ENCODE peak calls at places on chromosomes 13 and 19, in nine cellular contexts. O, U, E, M, N, Q, K, F and R are unnamed samples.
A peak's percentile ranks its signal among the peaks of the same experiment; 100 is the strongest.

GRCh38 chr19:1905863-1906375 is 720 bp downstream of the ADAT3 start:
- DNase-seq in E (no peak), N (no peak), M (no peak), O (no peak), Q (no peak), K (no peak), U (no peak), F (no peak), R (no peak)

GRCh38 chr13:98997051-98997730 is 19.3 kb upstream of the DOCK9 start:
- DNase-seq in M (no peak), N (no peak), K (no peak), U (no peak), F (no peak), Q (no peak), E (no peak), O (no peak), R (no peak)

GRCh38 chr13:99991013-99991805 is 9.6 kb downstream of the ZIC2 start:
- DNase-seq in E (peak; percentile 46), U (no peak), Q (peak; percentile 60), O (no peak), M (no peak), F (no peak), K (no peak), N (no peak), R (no peak)

GRCh38 chr19:33194527-33194883 is 375 bp downstream of the LRP3 start:
- DNase-seq in N (no peak), U (no peak), M (no peak), K (no peak), E (peak; percentile 38), Q (no peak), O (no peak), F (no peak), R (no peak)

GRCh38 chr19:5624154-5624663 is 1.3 kb downstream of the SAFB start:
- DNase-seq in U (no peak), E (no peak), F (no peak), Q (no peak), M (peak; percentile 23), O (no peak), K (peak; percentile 47), N (no peak), R (peak; percentile 42)

GRCh38 chr13:100146534-100146933 is 57.6 kb downstream of the PCCA start:
- DNase-seq in Q (no peak), O (no peak), M (no peak), U (no peak), K (no peak), F (no peak), E (no peak), N (no peak), R (no peak)

GRCh38 chr13:47215741-47216140 is 318.9 kb upstream of the HTR2A start:
- DNase-seq in F (peak; percentile 8), E (no peak), K (peak; percentile 94), Q (no peak), O (no peak), M (no peak), N (no peak), U (no peak), R (no peak)

GRCh38 chr13:113532156-113532806 is 41.8 kb upstream of the DCUN1D2 start:
- DNase-seq in O (no peak), K (peak; percentile 43), Q (peak; percentile 21), M (no peak), E (peak; percentile 70), N (no peak), F (no peak), U (no peak), R (no peak)

GRCh38 chr13:50025446-50025845 is 10.2 kb downstream of the KCNRG start:
- DNase-seq in N (no peak), O (no peak), K (no peak), E (no peak), M (no peak), Q (no peak), F (no peak), U (no peak), R (no peak)

GRCh38 chr19:30263719-30264440 is 108.3 kb upstream of the ZNF536 start:
- DNase-seq in U (no peak), K (no peak), N (no peak), O (no peak), E (no peak), M (no peak), F (no peak), Q (no peak), R (no peak)

GRCh38 chr13:100280681-100281080 is 191.8 kb downstream of the PCCA start:
- DNase-seq in M (no peak), U (no peak), E (no peak), K (peak; percentile 47), O (no peak), F (no peak), N (no peak), Q (no peak), R (no peak)

GRCh38 chr19:7288131-7288530 is 6.1 kb downstream of the INSR start:
- DNase-seq in K (no peak), U (no peak), O (no peak), E (no peak), N (no peak), Q (no peak), M (no peak), F (no peak), R (no peak)

GRCh38 chr19:737591-738093 is 13.3 kb upstream of the MISP start:
- DNase-seq in M (no peak), U (peak; percentile 78), N (peak; percentile 50), K (peak; percentile 20), O (no peak), E (peak; percentile 87), F (peak; percentile 56), Q (peak; percentile 81), R (no peak)

GRCh38 chr19:676343-677105 is at the start of gene FSTL3:
- DNase-seq in Q (no peak), N (no peak), E (no peak), F (no peak), U (no peak), K (no peak), M (peak; percentile 44), O (no peak), R (no peak)

GRCh38 chr19:52453324-52454094 is at the start of gene ZNF578:
- DNase-seq in E (peak; percentile 74), U (peak; percentile 98), O (peak; percentile 76), F (no peak), Q (no peak), M (peak; percentile 43), K (peak; percentile 86), N (peak; percentile 48), R (peak; percentile 75)

DNA sequence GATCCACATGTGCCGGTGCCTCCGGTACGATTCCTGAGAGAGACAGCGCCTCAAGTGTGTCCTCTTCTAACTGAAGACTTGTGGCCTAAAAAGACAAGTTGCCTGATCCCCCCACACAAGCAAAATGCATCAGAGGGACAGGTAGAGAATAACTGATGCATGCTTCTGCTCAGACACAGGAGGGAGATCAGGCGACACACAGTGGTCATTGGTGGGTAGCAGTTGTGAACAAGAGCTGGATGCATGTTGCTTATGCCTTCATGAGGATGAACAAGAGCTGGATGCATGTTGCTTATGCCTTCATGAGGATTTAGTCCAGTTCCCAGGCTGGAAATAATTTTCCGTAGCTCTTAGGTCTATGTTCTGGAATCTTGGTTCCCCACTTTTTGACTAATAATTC is 505.6 kb downstream of the MYO16 start:
- DNase-seq in N (no peak), F (no peak), E (no peak), M (no peak), K (peak; percentile 13), U (peak; percentile 46), Q (no peak), O (no peak), R (no peak)
- TF ChIP-seq CTCF in N (no peak), F (no peak), E (no peak), M (no peak), K (peak; percentile 26), U (peak; percentile 66), Q (peak; percentile 53), O (no peak), R (no peak)

GRCh38 chr19:17766543-17767131 is 15.4 kb downstream of the FCHO1 start:
- DNase-seq in E (peak; percentile 94), F (peak; percentile 89), U (peak; percentile 94), M (peak; percentile 76), O (no peak), K (peak; percentile 80), N (peak; percentile 26), Q (peak; percentile 93), R (peak; percentile 83)

GRCh38 chr19:17764348-17764747 is 13.1 kb downstream of the FCHO1 start:
- DNase-seq in U (no peak), Q (no peak), F (no peak), K (no peak), M (no peak), N (no peak), E (no peak), O (no peak), R (no peak)

GRCh38 chr19:17762505-17763229 is 11.4 kb downstream of the FCHO1 start:
- DNase-seq in Q (peak; percentile 97), E (peak; percentile 91), M (no peak), F (peak; percentile 16), U (peak; percentile 53), K (peak; percentile 70), N (no peak), O (no peak), R (no peak)

GRCh38 chr19:17767559-17767958 is 16.3 kb downstream of the FCHO1 start:
- DNase-seq in U (no peak), Q (no peak), N (no peak), F (no peak), K (no peak), M (no peak), O (no peak), E (no peak), R (no peak)

GRCh38 chr19:17765069-17765618 is 13.9 kb downstream of the FCHO1 start:
- DNase-seq in K (no peak), O (no peak), U (no peak), N (no peak), Q (no peak), F (peak; percentile 37), M (no peak), E (no peak), R (peak; percentile 63)
- TF ChIP-seq CTCF in K (no peak), O (no peak), U (no peak), N (no peak), Q (no peak), F (no peak), M (no peak), E (no peak), R (no peak)

GRCh38 chr13:106786006-106786579 is 218.2 kb upstream of the ARGLU1 start:
- DNase-seq in M (no peak), N (no peak), O (no peak), Q (no peak), K (no peak), U (no peak), F (no peak), E (no peak), R (no peak)
- TF ChIP-seq CTCF in M (no peak), N (no peak), O (no peak), Q (no peak), K (no peak), U (no peak), F (no peak), E (no peak), R (no peak)

DNA sequence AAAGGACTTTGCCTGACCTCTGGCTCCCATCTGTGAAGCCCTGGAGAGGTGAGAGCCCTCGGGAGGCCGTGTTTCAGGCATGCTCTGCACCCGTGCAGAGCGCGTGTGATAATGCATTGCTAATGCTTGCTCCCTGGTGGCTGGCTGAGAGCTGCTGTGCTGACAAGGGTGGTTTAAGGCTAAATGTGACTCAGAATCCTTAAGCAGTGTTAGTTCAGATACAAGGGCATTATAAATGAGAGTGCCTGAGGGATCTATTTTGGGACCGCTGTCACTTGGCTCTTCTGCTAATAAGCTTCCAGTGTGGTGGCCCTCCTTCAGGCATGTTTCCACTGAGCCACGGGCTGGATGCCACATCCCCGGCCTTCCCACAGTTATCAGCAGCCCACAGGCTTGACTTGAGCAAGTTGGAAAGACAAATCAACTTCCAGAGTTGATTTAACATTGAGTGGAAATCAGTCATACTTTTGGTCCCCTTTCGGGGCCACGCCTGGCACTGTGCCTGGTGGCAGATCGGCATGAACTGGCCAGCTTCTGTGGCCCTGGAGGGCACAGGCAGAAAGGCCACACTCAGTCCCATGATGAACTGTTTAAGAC is 17.0 kb downstream of the ALOX5AP start:
- DNase-seq in K (peak; percentile 68), E (no peak), O (peak; percentile 54), Q (no peak), U (peak; percentile 60), M (no peak), F (no peak), N (no peak), R (no peak)
- TF ChIP-seq CTCF in K (no peak), E (no peak), O (no peak), Q (no peak), U (no peak), M (no peak), F (no peak), N (no peak), R (no peak)